ENCODE peak calls at places on chromosomes 11 and 22, in six cellular contexts. R is activated T-cell treated with anti-CD3 and anti-CD28 coated beads for 1 hour; J is thyroid gland; I is lower lobe of right lung; D is Jurkat, Clone E6-1; V is neural crest cell. X is an unnamed sample.

GRCh38 chr11:105621985-105622384 is 12.1 kb downstream of the GRIA4 start:
- DNase-seq in V (no peak), D (no peak), I (no peak), R (no peak), J (no peak), X (no peak)

GRCh38 chr22:35475545-35475944 is 65.1 kb upstream of the RASD2 start:
- DNase-seq in D (peak), V (no peak), R (no peak), I (no peak), J (no peak), X (no peak)

GRCh38 chr22:46078241-46079092 is 71.9 kb upstream of the PPARA start:
- DNase-seq in V (no peak), R (no peak), D (no peak), I (peak), J (peak), X (peak)

GRCh38 chr11:124640660-124641059 is 18.0 kb downstream of the TBRG1 start:
- DNase-seq in R (no peak), D (no peak), V (no peak), I (no peak), J (no peak), X (no peak)

GRCh38 chr11:130653838-130654601 is 205.6 kb downstream of the ADAMTS15 start:
- DNase-seq in J (peak), R (no peak), V (no peak), I (peak), D (no peak), X (peak)

GRCh38 chr11:8326337-8326736 is 62.7 kb upstream of the LMO1 start:
- DNase-seq in V (no peak), J (no peak), I (no peak), R (no peak), D (no peak), X (no peak)

GRCh38 chr11:66734215-66734614 is 5.2 kb upstream of the SPTBN2 start:
- DNase-seq in I (no peak), J (no peak), D (no peak), V (no peak), R (no peak), X (no peak)

GRCh38 chr22:47862394-47862793 is 1099.9 kb downstream of the TBC1D22A start:
- DNase-seq in J (no peak), V (no peak), D (no peak), R (no peak), I (no peak), X (no peak)

GRCh38 chr11:70480711-70481110 is 82.4 kb downstream of the CTTN start:
- DNase-seq in D (no peak), V (no peak), R (no peak), J (no peak), I (peak), X (peak)

GRCh38 chr22:30695351-30695762 is 683 bp downstream of the OSBP2 start:
- DNase-seq in J (peak), R (no peak), D (no peak), V (no peak), I (no peak), X (no peak)

GRCh38 chr11:111607751-111608150 is 5.5 kb downstream of the SIK2 start:
- DNase-seq in J (no peak), R (no peak), I (no peak), V (no peak), D (no peak), X (no peak)

GRCh38 chr11:623349-623869 is 1.3 kb downstream of the CDHR5 start:
- DNase-seq in D (no peak), V (no peak), J (no peak), R (no peak), I (no peak), X (no peak)

GRCh38 chr11:14645247-14645912 is 1.8 kb downstream of the PDE3B start:
- DNase-seq in D (no peak), V (no peak), J (no peak), I (no peak), R (no peak), X (no peak)

GRCh38 chr11:27205269-27205668 is 157.7 kb downstream of the CCDC34 start:
- DNase-seq in V (no peak), J (no peak), D (no peak), I (no peak), R (no peak), X (no peak)

GRCh38 chr22:33210129-33210784 is 152.1 kb upstream of the SYN3 start:
- DNase-seq in V (peak), J (peak), I (no peak), D (peak), R (no peak), X (no peak)

GRCh38 chr11:124943242-124943641 is 7.4 kb upstream of the HEPACAM start:
- DNase-seq in R (no peak), J (no peak), V (no peak), I (no peak), D (no peak), X (no peak)

GRCh38 chr11:115496892-115497291 is 7.3 kb downstream of the CADM1 start:
- DNase-seq in J (no peak), D (no peak), V (no peak), I (no peak), R (no peak), X (no peak)

GRCh38 chr11:84316866-84317560 is 1030.8 kb upstream of the CCDC90B start:
- DNase-seq in R (no peak), J (no peak), I (no peak), D (no peak), V (no peak), X (peak)

GRCh38 chr11:131615611-131616010 is 245.2 kb downstream of the NTM start:
- DNase-seq in R (no peak), V (no peak), J (no peak), D (no peak), I (no peak), X (no peak)

X was measured in kidney.